ENCODE peak calls at places on chromosome 14, in ten cellular contexts. One of them, this sample, is unnamed.

GRCh38 chr14:33590891-33591630 is 359.8 kb downstream of the EGLN3 start:
- DNase-seq in foreskin fibroblast: no peak
- DNase-seq in SK-N-SH: no peak
- DNase-seq in upper lobe of left lung: no peak
- DNase-seq in mesothelial cell of epicardium: no peak
- DNase-seq in heart left ventricle: no peak
- DNase-seq in GM10248: no peak
- DNase-seq in lower leg skin: no peak
- DNase-seq in neural crest cell: no peak
- DNase-seq in PC-3: no peak
- DNase-seq in this sample: no peak

GRCh38 chr14:29037428-29037827 is 270.8 kb downstream of the FOXG1 start:
- DNase-seq in SK-N-SH: no peak
- DNase-seq in heart left ventricle: no peak
- DNase-seq in lower leg skin: no peak
- DNase-seq in mesothelial cell of epicardium: no peak
- DNase-seq in PC-3: no peak
- DNase-seq in GM10248: no peak
- DNase-seq in neural crest cell: no peak
- DNase-seq in upper lobe of left lung: no peak
- DNase-seq in foreskin fibroblast: peak
- DNase-seq in this sample: no peak

GRCh38 chr14:100297320-100298300 is 8.6 kb downstream of the SLC25A29 start:
- DNase-seq in GM10248: peak
- DNase-seq in PC-3: no peak
- DNase-seq in upper lobe of left lung: peak
- DNase-seq in heart left ventricle: peak
- DNase-seq in foreskin fibroblast: peak
- DNase-seq in mesothelial cell of epicardium: no peak
- DNase-seq in neural crest cell: no peak
- DNase-seq in SK-N-SH: peak
- DNase-seq in lower leg skin: peak
- DNase-seq in this sample: peak

GRCh38 chr14:104576607-104577332 is 2.8 kb upstream of the C14orf180 start:
- DNase-seq in neural crest cell: no peak
- DNase-seq in mesothelial cell of epicardium: no peak
- DNase-seq in GM10248: no peak
- DNase-seq in heart left ventricle: no peak
- DNase-seq in foreskin fibroblast: no peak
- DNase-seq in upper lobe of left lung: no peak
- DNase-seq in PC-3: peak
- DNase-seq in SK-N-SH: no peak
- DNase-seq in lower leg skin: no peak
- DNase-seq in this sample: no peak

GRCh38 chr14:49945448-49946319 is 52.8 kb downstream of the ARF6 start:
- DNase-seq in lower leg skin: no peak
- DNase-seq in heart left ventricle: no peak
- DNase-seq in foreskin fibroblast: no peak
- DNase-seq in upper lobe of left lung: no peak
- DNase-seq in GM10248: no peak
- DNase-seq in SK-N-SH: no peak
- DNase-seq in neural crest cell: no peak
- DNase-seq in mesothelial cell of epicardium: no peak
- DNase-seq in PC-3: no peak
- DNase-seq in this sample: no peak

GRCh38 chr14:106681161-106681955 is 1155.0 kb downstream of the TMEM121 start:
- DNase-seq in heart left ventricle: no peak
- DNase-seq in GM10248: no peak
- DNase-seq in lower leg skin: no peak
- DNase-seq in SK-N-SH: no peak
- DNase-seq in foreskin fibroblast: no peak
- DNase-seq in neural crest cell: no peak
- DNase-seq in PC-3: no peak
- DNase-seq in upper lobe of left lung: no peak
- DNase-seq in mesothelial cell of epicardium: no peak
- DNase-seq in this sample: no peak

GRCh38 chr14:77187649-77188012 is 6.0 kb downstream of the TMEM63C start:
- DNase-seq in SK-N-SH: no peak
- DNase-seq in PC-3: no peak
- DNase-seq in GM10248: no peak
- DNase-seq in upper lobe of left lung: no peak
- DNase-seq in foreskin fibroblast: no peak
- DNase-seq in heart left ventricle: no peak
- DNase-seq in mesothelial cell of epicardium: no peak
- DNase-seq in lower leg skin: no peak
- DNase-seq in neural crest cell: no peak
- DNase-seq in this sample: no peak

GRCh38 chr14:89773644-89774316 is 180.8 kb downstream of the EFCAB11 start:
- DNase-seq in foreskin fibroblast: no peak
- DNase-seq in lower leg skin: no peak
- DNase-seq in neural crest cell: no peak
- DNase-seq in SK-N-SH: no peak
- DNase-seq in upper lobe of left lung: peak
- DNase-seq in heart left ventricle: no peak
- DNase-seq in PC-3: peak
- DNase-seq in GM10248: peak
- DNase-seq in mesothelial cell of epicardium: no peak
- DNase-seq in this sample: peak

GRCh38 chr14:81018245-81018644 is 62.8 kb downstream of the TSHR start:
- DNase-seq in heart left ventricle: no peak
- DNase-seq in mesothelial cell of epicardium: no peak
- DNase-seq in neural crest cell: no peak
- DNase-seq in PC-3: no peak
- DNase-seq in foreskin fibroblast: no peak
- DNase-seq in SK-N-SH: no peak
- DNase-seq in lower leg skin: no peak
- DNase-seq in GM10248: no peak
- DNase-seq in upper lobe of left lung: no peak
- DNase-seq in this sample: no peak

GRCh38 chr14:69928111-69928523 is 48.9 kb downstream of the SMOC1 start:
- DNase-seq in heart left ventricle: no peak
- DNase-seq in foreskin fibroblast: no peak
- DNase-seq in lower leg skin: no peak
- DNase-seq in PC-3: no peak
- DNase-seq in GM10248: no peak
- DNase-seq in SK-N-SH: no peak
- DNase-seq in upper lobe of left lung: no peak
- DNase-seq in mesothelial cell of epicardium: no peak
- DNase-seq in neural crest cell: no peak
- DNase-seq in this sample: no peak

GRCh38 chr14:92670177-92670576 is 78.2 kb downstream of the LGMN start:
- DNase-seq in mesothelial cell of epicardium: no peak
- DNase-seq in PC-3: peak
- DNase-seq in neural crest cell: no peak
- DNase-seq in heart left ventricle: no peak
- DNase-seq in upper lobe of left lung: no peak
- DNase-seq in lower leg skin: no peak
- DNase-seq in GM10248: no peak
- DNase-seq in SK-N-SH: peak
- DNase-seq in foreskin fibroblast: peak
- DNase-seq in this sample: no peak

GRCh38 chr14:24436355-24437019 is 6.1 kb downstream of the SDR39U1 start:
- DNase-seq in SK-N-SH: peak
- DNase-seq in neural crest cell: peak
- DNase-seq in GM10248: peak
- DNase-seq in mesothelial cell of epicardium: no peak
- DNase-seq in foreskin fibroblast: peak
- DNase-seq in upper lobe of left lung: no peak
- DNase-seq in PC-3: peak
- DNase-seq in heart left ventricle: peak
- DNase-seq in lower leg skin: no peak
- DNase-seq in this sample: no peak

GRCh38 chr14:95237956-95238355 is 80.6 kb upstream of the DICER1 start:
- DNase-seq in lower leg skin: no peak
- DNase-seq in PC-3: no peak
- DNase-seq in foreskin fibroblast: no peak
- DNase-seq in SK-N-SH: no peak
- DNase-seq in heart left ventricle: peak
- DNase-seq in upper lobe of left lung: no peak
- DNase-seq in neural crest cell: no peak
- DNase-seq in mesothelial cell of epicardium: no peak
- DNase-seq in GM10248: no peak
- DNase-seq in this sample: no peak

GRCh38 chr14:100193417-100194357 is 34.2 kb upstream of the DEGS2 start:
- DNase-seq in mesothelial cell of epicardium: no peak
- DNase-seq in GM10248: peak
- DNase-seq in foreskin fibroblast: no peak
- DNase-seq in neural crest cell: peak
- DNase-seq in lower leg skin: no peak
- DNase-seq in SK-N-SH: peak
- DNase-seq in PC-3: no peak
- DNase-seq in upper lobe of left lung: no peak
- DNase-seq in heart left ventricle: no peak
- DNase-seq in this sample: no peak

GRCh38 chr14:104087505-104087904 is 2.0 kb downstream of the ASPG start:
- DNase-seq in PC-3: no peak
- DNase-seq in upper lobe of left lung: no peak
- DNase-seq in GM10248: no peak
- DNase-seq in SK-N-SH: no peak
- DNase-seq in mesothelial cell of epicardium: no peak
- DNase-seq in foreskin fibroblast: no peak
- DNase-seq in neural crest cell: no peak
- DNase-seq in heart left ventricle: no peak
- DNase-seq in lower leg skin: no peak
- DNase-seq in this sample: no peak

GRCh38 chr14:104685216-104685997 is 4.0 kb upstream of the INF2 start:
- DNase-seq in heart left ventricle: peak
- DNase-seq in neural crest cell: no peak
- DNase-seq in PC-3: no peak
- DNase-seq in mesothelial cell of epicardium: no peak
- DNase-seq in SK-N-SH: no peak
- DNase-seq in foreskin fibroblast: no peak
- DNase-seq in lower leg skin: no peak
- DNase-seq in upper lobe of left lung: no peak
- DNase-seq in GM10248: no peak
- DNase-seq in this sample: no peak

GRCh38 chr14:71319646-71320045 is 412.4 kb downstream of the PCNX1 start:
- DNase-seq in lower leg skin: peak
- DNase-seq in mesothelial cell of epicardium: no peak
- DNase-seq in SK-N-SH: peak
- DNase-seq in heart left ventricle: no peak
- DNase-seq in upper lobe of left lung: no peak
- DNase-seq in PC-3: peak
- DNase-seq in GM10248: no peak
- DNase-seq in foreskin fibroblast: peak
- DNase-seq in neural crest cell: peak
- DNase-seq in this sample: no peak
- TF ChIP-seq CTCF in lower leg skin: no peak
- TF ChIP-seq CTCF in mesothelial cell of epicardium: no peak
- TF ChIP-seq CTCF in SK-N-SH: peak
- TF ChIP-seq CTCF in heart left ventricle: no peak
- TF ChIP-seq CTCF in upper lobe of left lung: no peak
- TF ChIP-seq CTCF in PC-3: no peak
- TF ChIP-seq CTCF in GM10248: no peak
- TF ChIP-seq CTCF in foreskin fibroblast: no peak
- TF ChIP-seq CTCF in neural crest cell: no peak
- TF ChIP-seq CTCF in this sample: no peak

GRCh38 chr14:57846631-57847030 is 19.3 kb downstream of the SLC35F4 start:
- DNase-seq in GM10248: no peak
- DNase-seq in mesothelial cell of epicardium: no peak
- DNase-seq in PC-3: no peak
- DNase-seq in heart left ventricle: no peak
- DNase-seq in lower leg skin: no peak
- DNase-seq in neural crest cell: no peak
- DNase-seq in SK-N-SH: no peak
- DNase-seq in upper lobe of left lung: no peak
- DNase-seq in foreskin fibroblast: no peak
- DNase-seq in this sample: no peak
- TF ChIP-seq CTCF in GM10248: no peak
- TF ChIP-seq CTCF in mesothelial cell of epicardium: no peak
- TF ChIP-seq CTCF in PC-3: no peak
- TF ChIP-seq CTCF in heart left ventricle: no peak
- TF ChIP-seq CTCF in lower leg skin: no peak
- TF ChIP-seq CTCF in neural crest cell: no peak
- TF ChIP-seq CTCF in SK-N-SH: no peak
- TF ChIP-seq CTCF in upper lobe of left lung: no peak
- TF ChIP-seq CTCF in foreskin fibroblast: no peak
- TF ChIP-seq CTCF in this sample: no peak

DNA sequence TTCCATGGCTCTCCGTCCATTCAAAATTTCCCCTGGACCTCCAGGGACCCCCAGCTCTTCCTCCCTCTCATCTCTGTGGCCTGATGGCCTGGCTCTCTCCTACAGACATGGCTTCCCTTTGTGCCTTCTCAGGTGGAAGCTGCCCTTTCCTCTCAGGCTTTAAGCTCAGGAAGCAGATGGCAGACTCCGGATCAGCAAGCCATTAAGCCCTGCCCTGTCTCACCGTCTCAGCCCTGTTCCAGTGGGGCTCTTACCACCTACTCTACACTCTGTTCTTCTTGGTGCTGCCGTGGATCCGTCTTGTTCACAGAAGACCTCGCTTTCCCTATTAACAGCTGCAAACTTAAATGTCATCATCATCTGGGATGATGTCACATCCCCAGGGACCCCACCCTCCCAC is 33.1 kb downstream of the NPC2 start:
- DNase-seq in lower leg skin: no peak
- DNase-seq in mesothelial cell of epicardium: no peak
- DNase-seq in SK-N-SH: no peak
- DNase-seq in upper lobe of left lung: no peak
- DNase-seq in foreskin fibroblast: no peak
- DNase-seq in heart left ventricle: no peak
- DNase-seq in neural crest cell: no peak
- DNase-seq in GM10248: no peak
- DNase-seq in PC-3: no peak
- DNase-seq in this sample: no peak
- TF ChIP-seq CTCF in lower leg skin: no peak
- TF ChIP-seq CTCF in mesothelial cell of epicardium: no peak
- TF ChIP-seq CTCF in SK-N-SH: no peak
- TF ChIP-seq CTCF in upper lobe of left lung: no peak
- TF ChIP-seq CTCF in foreskin fibroblast: no peak
- TF ChIP-seq CTCF in heart left ventricle: no peak
- TF ChIP-seq CTCF in neural crest cell: no peak
- TF ChIP-seq CTCF in GM10248: no peak
- TF ChIP-seq CTCF in PC-3: no peak
- TF ChIP-seq CTCF in this sample: no peak

GRCh38 chr14:31456841-31457664 is at the start of gene DTD2:
- DNase-seq in neural crest cell: peak
- DNase-seq in SK-N-SH: peak
- DNase-seq in PC-3: peak
- DNase-seq in foreskin fibroblast: peak
- DNase-seq in upper lobe of left lung: peak
- DNase-seq in GM10248: peak
- DNase-seq in mesothelial cell of epicardium: peak
- DNase-seq in heart left ventricle: peak
- DNase-seq in lower leg skin: peak
- DNase-seq in this sample: peak
- TF ChIP-seq CTCF in neural crest cell: no peak
- TF ChIP-seq CTCF in SK-N-SH: no peak
- TF ChIP-seq CTCF in PC-3: no peak
- TF ChIP-seq CTCF in foreskin fibroblast: no peak
- TF ChIP-seq CTCF in upper lobe of left lung: no peak
- TF ChIP-seq CTCF in GM10248: no peak
- TF ChIP-seq CTCF in mesothelial cell of epicardium: no peak
- TF ChIP-seq CTCF in heart left ventricle: peak
- TF ChIP-seq CTCF in lower leg skin: peak
- TF ChIP-seq CTCF in this sample: no peak

GRCh38 chr14:31909977-31910376 is 167.1 kb upstream of the ARHGAP5 start:
- DNase-seq in GM10248: no peak
- DNase-seq in SK-N-SH: no peak
- DNase-seq in mesothelial cell of epicardium: no peak
- DNase-seq in upper lobe of left lung: no peak
- DNase-seq in foreskin fibroblast: no peak
- DNase-seq in neural crest cell: no peak
- DNase-seq in heart left ventricle: no peak
- DNase-seq in PC-3: no peak
- DNase-seq in lower leg skin: no peak
- DNase-seq in this sample: no peak
- TF ChIP-seq CTCF in GM10248: no peak
- TF ChIP-seq CTCF in SK-N-SH: no peak
- TF ChIP-seq CTCF in mesothelial cell of epicardium: no peak
- TF ChIP-seq CTCF in upper lobe of left lung: no peak
- TF ChIP-seq CTCF in foreskin fibroblast: no peak
- TF ChIP-seq CTCF in neural crest cell: no peak
- TF ChIP-seq CTCF in heart left ventricle: no peak
- TF ChIP-seq CTCF in PC-3: no peak
- TF ChIP-seq CTCF in lower leg skin: no peak
- TF ChIP-seq CTCF in this sample: no peak

This sample was measured in CD14-positive monocyte.